ENCODE peak calls at places on chromosomes 12 and 14, in five cellular contexts. One of them, this sample, is unnamed.
A peak's percentile ranks its signal among the peaks of the same experiment; 100 is the strongest.

GRCh38 chr14:53109028-53109687 is 44.0 kb downstream of the DDHD1 start:
- DNase-seq in HepG2: no peak
- DNase-seq in SK-N-SH: no peak
- DNase-seq in GM12878: peak; percentile 82
- DNase-seq in K562: no peak
- DNase-seq in this sample: peak; percentile 14

GRCh38 chr12:124411291-124411878 is 116.5 kb downstream of the RFLNA start:
- DNase-seq in HepG2: no peak
- DNase-seq in SK-N-SH: peak; percentile 69
- DNase-seq in GM12878: no peak
- DNase-seq in K562: no peak
- DNase-seq in this sample: no peak

GRCh38 chr14:99603471-99603933 is 505 bp downstream of the CCDC85C start:
- DNase-seq in HepG2: no peak
- DNase-seq in SK-N-SH: no peak
- DNase-seq in GM12878: no peak
- DNase-seq in K562: no peak
- DNase-seq in this sample: no peak

GRCh38 chr14:52791204-52792096 is at the start of gene GNPNAT1:
- DNase-seq in HepG2: peak; percentile 88
- DNase-seq in SK-N-SH: peak; percentile 98
- DNase-seq in GM12878: peak; percentile 48
- DNase-seq in K562: peak; percentile 88
- DNase-seq in this sample: peak; percentile 79

GRCh38 chr12:68331500-68331868 is 678 bp downstream of the MDM1 start:
- DNase-seq in HepG2: no peak
- DNase-seq in SK-N-SH: no peak
- DNase-seq in GM12878: no peak
- DNase-seq in K562: no peak
- DNase-seq in this sample: no peak

GRCh38 chr14:61177279-61178225 is 103.6 kb downstream of the TMEM30B start:
- DNase-seq in HepG2: no peak
- DNase-seq in SK-N-SH: no peak
- DNase-seq in GM12878: no peak
- DNase-seq in K562: no peak
- DNase-seq in this sample: no peak

GRCh38 chr14:75282166-75282547 is 3.5 kb downstream of the FOS start:
- DNase-seq in HepG2: no peak
- DNase-seq in SK-N-SH: no peak
- DNase-seq in GM12878: no peak
- DNase-seq in K562: no peak
- DNase-seq in this sample: no peak

GRCh38 chr14:72679591-72680151 is 214.2 kb downstream of the DPF3 start:
- DNase-seq in HepG2: no peak
- DNase-seq in SK-N-SH: peak; percentile 58
- DNase-seq in GM12878: no peak
- DNase-seq in K562: no peak
- DNase-seq in this sample: no peak

GRCh38 chr12:42364692-42365091 is 38.7 kb downstream of the PPHLN1 start:
- DNase-seq in HepG2: no peak
- DNase-seq in SK-N-SH: no peak
- DNase-seq in GM12878: no peak
- DNase-seq in K562: no peak
- DNase-seq in this sample: no peak

GRCh38 chr14:36254020-36254614 is 66.3 kb downstream of the MBIP start:
- DNase-seq in HepG2: peak; percentile 56
- DNase-seq in SK-N-SH: no peak
- DNase-seq in GM12878: no peak
- DNase-seq in K562: no peak
- DNase-seq in this sample: no peak

GRCh38 chr12:78442454-78442801 is 422.1 kb upstream of the SYT1 start:
- DNase-seq in HepG2: no peak
- DNase-seq in SK-N-SH: no peak
- DNase-seq in GM12878: no peak
- DNase-seq in K562: no peak
- DNase-seq in this sample: no peak

GRCh38 chr12:49389092-49389703 is 21.9 kb downstream of the SPATS2 start:
- DNase-seq in HepG2: no peak
- DNase-seq in SK-N-SH: no peak
- DNase-seq in GM12878: no peak
- DNase-seq in K562: no peak
- DNase-seq in this sample: no peak

GRCh38 chr14:86217523-86217922 is 687.6 kb downstream of the FLRT2 start:
- DNase-seq in HepG2: no peak
- DNase-seq in SK-N-SH: no peak
- DNase-seq in GM12878: no peak
- DNase-seq in K562: no peak
- DNase-seq in this sample: no peak

GRCh38 chr12:117151195-117152031 is 38.9 kb downstream of the FBXO21 start:
- DNase-seq in HepG2: peak; percentile 39
- DNase-seq in SK-N-SH: peak; percentile 68
- DNase-seq in GM12878: no peak
- DNase-seq in K562: peak; percentile 85
- DNase-seq in this sample: no peak

GRCh38 chr12:14923944-14924343 is 14.4 kb downstream of the ERP27 start:
- DNase-seq in HepG2: no peak
- DNase-seq in SK-N-SH: no peak
- DNase-seq in GM12878: no peak
- DNase-seq in K562: no peak
- DNase-seq in this sample: no peak

GRCh38 chr14:65415613-65416012 is 3.1 kb downstream of the FUT8 start:
- DNase-seq in HepG2: no peak
- DNase-seq in SK-N-SH: peak; percentile 46
- DNase-seq in GM12878: no peak
- DNase-seq in K562: no peak
- DNase-seq in this sample: no peak

GRCh38 chr12:25025951-25026490 is 77.1 kb upstream of the BCAT1 start:
- DNase-seq in HepG2: no peak
- DNase-seq in SK-N-SH: no peak
- DNase-seq in GM12878: no peak
- DNase-seq in K562: no peak
- DNase-seq in this sample: no peak

GRCh38 chr12:44851586-44851985 is 24.5 kb downstream of the NELL2 start:
- DNase-seq in HepG2: no peak
- DNase-seq in SK-N-SH: no peak
- DNase-seq in GM12878: no peak
- DNase-seq in K562: no peak
- DNase-seq in this sample: no peak

GRCh38 chr12:22101749-22102243 is 55.8 kb downstream of the CMAS start:
- DNase-seq in HepG2: no peak
- DNase-seq in SK-N-SH: no peak
- DNase-seq in GM12878: no peak
- DNase-seq in K562: no peak
- DNase-seq in this sample: peak; percentile 39

GRCh38 chr12:120460157-120460556 is 9.4 kb downstream of the SRSF9 start:
- DNase-seq in HepG2: no peak
- DNase-seq in SK-N-SH: no peak
- DNase-seq in GM12878: no peak
- DNase-seq in K562: no peak
- DNase-seq in this sample: no peak

GRCh38 chr12:13727707-13728147 is 253.7 kb downstream of the GRIN2B start:
- DNase-seq in HepG2: no peak
- DNase-seq in SK-N-SH: no peak
- DNase-seq in GM12878: no peak
- DNase-seq in K562: no peak
- DNase-seq in this sample: no peak
- TF ChIP-seq REST in HepG2: no peak
- TF ChIP-seq REST in SK-N-SH: no peak
- TF ChIP-seq REST in GM12878: no peak
- TF ChIP-seq REST in K562: no peak
- TF ChIP-seq REST in this sample: no peak

DNA sequence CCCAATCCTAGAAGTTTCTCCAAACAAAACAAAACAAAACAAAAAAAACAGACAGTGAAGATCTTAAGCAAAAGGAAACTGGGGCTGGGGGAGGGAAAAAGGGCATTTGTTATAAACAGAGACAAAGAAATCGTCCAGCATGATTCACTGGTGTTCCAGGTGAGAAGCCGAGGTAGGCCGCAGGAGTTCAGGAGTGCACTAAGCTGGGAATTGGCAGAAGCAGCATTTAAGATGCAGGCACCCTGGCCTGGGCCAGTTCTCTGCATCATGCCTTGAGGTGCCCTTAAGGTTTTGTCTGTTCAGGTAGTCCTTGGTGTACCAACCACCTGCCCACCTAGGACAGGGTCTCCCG is 11.2 kb downstream of the TBX3 start:
- DNase-seq in HepG2: no peak
- DNase-seq in SK-N-SH: no peak
- DNase-seq in GM12878: no peak
- DNase-seq in K562: no peak
- DNase-seq in this sample: no peak
- TF ChIP-seq GABPA in HepG2: no peak
- TF ChIP-seq GABPA in SK-N-SH: no peak
- TF ChIP-seq GABPA in GM12878: no peak
- TF ChIP-seq GABPA in K562: no peak
- TF ChIP-seq GABPA in this sample: no peak

DNA sequence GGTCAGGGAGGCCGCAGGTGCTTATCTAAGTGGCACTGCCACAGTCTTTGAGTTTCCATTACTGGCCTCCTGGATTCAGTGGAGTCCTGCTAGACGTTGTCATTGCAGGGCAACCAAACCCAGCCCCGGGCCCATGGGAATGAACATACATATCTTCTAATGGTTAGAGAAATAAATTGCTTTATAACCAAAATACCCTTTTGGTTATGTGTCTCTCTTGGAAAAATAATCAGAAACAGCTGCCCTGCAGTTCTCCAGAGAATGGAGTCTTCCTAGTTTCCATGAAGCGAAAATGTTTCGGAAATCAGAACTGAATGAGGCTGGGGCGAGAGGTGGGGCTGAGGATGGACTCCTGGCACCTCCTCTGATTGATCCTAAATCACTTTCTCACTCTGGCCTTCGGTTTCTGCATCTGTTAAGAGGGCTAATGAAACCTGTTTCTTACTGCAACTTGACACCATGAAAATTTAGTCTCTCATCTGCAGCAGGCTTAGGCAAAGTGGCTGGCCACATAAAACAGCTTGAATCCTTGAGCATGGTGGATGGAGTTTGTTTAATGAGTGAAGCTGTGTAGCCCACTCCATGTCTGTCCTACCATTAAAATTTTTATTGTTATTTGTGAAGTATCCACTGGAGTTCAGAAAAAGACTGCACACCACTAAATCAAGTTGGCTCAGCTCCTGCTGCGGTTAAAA is 198.8 kb downstream of the CACNA1C start:
- DNase-seq in HepG2: no peak
- DNase-seq in SK-N-SH: no peak
- DNase-seq in GM12878: no peak
- DNase-seq in K562: no peak
- DNase-seq in this sample: no peak
- TF ChIP-seq REST in HepG2: no peak
- TF ChIP-seq REST in SK-N-SH: no peak
- TF ChIP-seq REST in GM12878: no peak
- TF ChIP-seq REST in K562: no peak
- TF ChIP-seq REST in this sample: no peak

GRCh38 chr14:31921741-31922140 is 155.4 kb upstream of the ARHGAP5 start:
- DNase-seq in HepG2: no peak
- DNase-seq in SK-N-SH: no peak
- DNase-seq in GM12878: no peak
- DNase-seq in K562: no peak
- DNase-seq in this sample: no peak

GRCh38 chr14:31927348-31927826 is 149.7 kb upstream of the ARHGAP5 start:
- DNase-seq in HepG2: peak; percentile 44
- DNase-seq in SK-N-SH: no peak
- DNase-seq in GM12878: no peak
- DNase-seq in K562: no peak
- DNase-seq in this sample: no peak

GRCh38 chr14:31930070-31930469 is 147.0 kb upstream of the ARHGAP5 start:
- DNase-seq in HepG2: no peak
- DNase-seq in SK-N-SH: no peak
- DNase-seq in GM12878: no peak
- DNase-seq in K562: no peak
- DNase-seq in this sample: no peak

GRCh38 chr14:31926652-31927347 is 150.3 kb upstream of the ARHGAP5 start:
- DNase-seq in HepG2: peak; percentile 46
- DNase-seq in SK-N-SH: no peak
- DNase-seq in GM12878: no peak
- DNase-seq in K562: no peak
- DNase-seq in this sample: no peak

DNA sequence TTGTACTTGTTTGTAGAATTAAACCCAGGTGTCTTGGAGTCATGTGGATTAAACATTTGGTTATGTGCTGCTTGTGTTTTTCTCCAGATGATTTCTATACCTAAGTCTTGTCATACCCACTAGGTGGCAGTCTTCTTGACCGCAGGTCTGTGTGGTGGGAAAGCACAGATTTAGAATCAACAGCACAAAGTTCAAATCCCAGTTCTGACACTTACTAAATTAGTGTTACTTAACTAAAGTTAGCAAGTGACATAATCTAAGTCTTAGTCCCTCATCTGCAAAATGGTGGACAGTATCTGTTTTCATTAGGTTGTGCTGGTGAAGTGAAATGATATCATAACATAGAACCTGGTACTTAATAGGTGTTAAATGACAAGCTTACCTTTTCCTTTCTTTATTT is 151.0 kb upstream of the ARHGAP5 start:
- DNase-seq in HepG2: peak; percentile 87
- DNase-seq in SK-N-SH: peak; percentile 44
- DNase-seq in GM12878: no peak
- DNase-seq in K562: peak; percentile 29
- DNase-seq in this sample: peak; percentile 4
- TF ChIP-seq GABPA in HepG2: no peak
- TF ChIP-seq GABPA in SK-N-SH: no peak
- TF ChIP-seq GABPA in GM12878: no peak
- TF ChIP-seq GABPA in K562: no peak
- TF ChIP-seq GABPA in this sample: no peak

DNA sequence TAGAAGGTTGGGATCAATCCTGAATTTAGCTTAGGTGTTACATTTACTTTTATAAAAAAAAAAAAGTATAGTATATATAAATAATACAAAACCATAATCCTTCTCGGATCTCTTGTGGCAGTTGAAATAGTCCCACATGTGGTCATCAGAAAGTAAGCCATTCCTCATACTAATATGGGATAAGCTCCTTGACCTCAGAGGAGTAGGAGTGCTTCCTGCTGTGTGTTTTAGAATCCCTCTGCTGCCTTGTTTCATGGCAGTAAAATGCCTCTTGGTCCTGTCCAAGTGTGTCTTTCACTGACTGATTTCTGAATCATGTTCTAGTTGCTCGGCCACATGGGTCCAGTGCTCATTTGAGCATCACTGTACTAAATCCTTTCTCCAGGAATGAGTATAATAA is 117.0 kb downstream of the NTN4 start:
- DNase-seq in HepG2: no peak
- DNase-seq in SK-N-SH: no peak
- DNase-seq in GM12878: no peak
- DNase-seq in K562: no peak
- DNase-seq in this sample: no peak
- TF ChIP-seq REST in HepG2: no peak
- TF ChIP-seq REST in SK-N-SH: no peak
- TF ChIP-seq REST in GM12878: no peak
- TF ChIP-seq REST in K562: no peak
- TF ChIP-seq REST in this sample: no peak